ENCODE peak calls at places on chromosomes 6 and 20, in six cellular contexts. A is CD8-positive, alpha-beta T cell; G is CD8-positive, alpha-beta memory T cell; M is lung; C is naive thymus-derived CD4-positive, alpha-beta T cell; O is dorsolateral prefrontal cortex. V is an unnamed sample.

GRCh38 chr20:51121901-51122412 is 99.0 kb upstream of the KCNG1 start:
- DNase-seq in G (no peak), C (no peak), A (no peak), O (peak), M (no peak), V (no peak)

GRCh38 chr6:27061235-27061993 is 186.1 kb upstream of the PRSS16 start:
- DNase-seq in G (no peak), O (no peak), C (no peak), M (no peak), A (no peak), V (no peak)

GRCh38 chr6:69026243-69026642 is 391.2 kb downstream of the ADGRB3 start:
- DNase-seq in A (no peak), M (no peak), G (no peak), C (no peak), O (no peak), V (no peak)

GRCh38 chr20:50331469-50332251 is 141.0 kb downstream of the CEBPB start:
- DNase-seq in M (peak), G (no peak), C (no peak), A (no peak), O (no peak), V (no peak)

GRCh38 chr20:19688031-19688806 is 69.8 kb upstream of the RIN2 start:
- DNase-seq in A (no peak), C (no peak), M (peak), G (no peak), O (peak), V (peak)

GRCh38 chr6:96227135-96227534 is 211.4 kb downstream of the FUT9 start:
- DNase-seq in A (no peak), C (no peak), M (no peak), O (no peak), G (no peak), V (no peak)

GRCh38 chr6:72080260-72080941 is 194.1 kb downstream of the RIMS1 start:
- DNase-seq in C (no peak), M (no peak), G (no peak), O (no peak), A (no peak), V (no peak)

GRCh38 chr20:17875981-17876385 is 92.6 kb downstream of the SNX5 start:
- DNase-seq in A (no peak), G (no peak), C (no peak), M (no peak), O (no peak), V (no peak)

GRCh38 chr6:43838276-43839036 is 68.4 kb downstream of the VEGFA start:
- DNase-seq in A (no peak), M (peak), C (no peak), O (no peak), G (no peak), V (no peak)

GRCh38 chr6:113352029-113352801 is 504.9 kb upstream of the MARCKS start:
- DNase-seq in A (no peak), O (no peak), G (no peak), M (no peak), C (no peak), V (no peak)

GRCh38 chr20:389220-389619 is 8.7 kb downstream of the TRIB3 start:
- DNase-seq in G (no peak), C (no peak), M (no peak), O (no peak), A (no peak), V (no peak)

GRCh38 chr6:101770116-101770515 is 376.6 kb downstream of the GRIK2 start:
- DNase-seq in M (no peak), A (no peak), G (no peak), C (no peak), O (no peak), V (no peak)

DNA sequence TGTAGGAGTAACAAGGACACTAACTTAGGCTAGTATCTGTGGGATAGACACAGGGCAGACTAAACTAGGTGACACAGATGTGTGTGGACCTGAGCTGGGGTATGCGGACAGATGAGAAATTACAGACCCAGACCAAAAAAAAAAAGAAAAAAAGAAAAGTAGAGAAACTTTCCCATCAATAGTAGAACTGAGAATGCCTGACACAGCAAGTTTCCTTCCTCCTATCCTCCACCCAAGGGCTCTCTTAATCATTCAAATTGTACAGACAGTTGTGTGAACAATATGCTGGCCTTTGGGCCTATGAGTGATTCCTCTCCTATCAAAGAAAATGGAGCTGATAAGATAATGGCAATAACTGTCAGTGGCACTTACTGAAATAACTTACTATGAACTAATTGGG is 226.7 kb upstream of the PRDM1 start:
- DNase-seq in G (no peak), C (no peak), M (no peak), A (no peak), O (no peak), V (no peak)
- H3K27ac ChIP-seq in G (no peak), C (no peak), M (no peak), A (no peak), O (no peak), V (no peak)

GRCh38 chr6:122109075-122109474 is 290.4 kb upstream of the HSF2 start:
- DNase-seq in O (no peak), C (no peak), G (no peak), A (no peak), M (no peak), V (no peak)
- H3K27ac ChIP-seq in O (no peak), C (no peak), G (no peak), A (no peak), M (no peak), V (no peak)

GRCh38 chr6:55866110-55866509 is 9.3 kb downstream of the BMP5 start:
- DNase-seq in O (no peak), A (no peak), C (no peak), G (no peak), M (no peak), V (no peak)
- H3K27ac ChIP-seq in O (no peak), A (no peak), C (no peak), G (no peak), M (no peak), V (no peak)

GRCh38 chr6:36150283-36150682 is 20.0 kb downstream of the MAPK13 start:
- DNase-seq in C (no peak), G (no peak), O (no peak), M (no peak), A (no peak), V (no peak)

GRCh38 chr6:36160147-36160760 is 29.9 kb downstream of the MAPK13 start:
- DNase-seq in C (no peak), O (no peak), M (no peak), A (no peak), G (no peak), V (no peak)

GRCh38 chr6:36149436-36149835 is 19.1 kb downstream of the MAPK13 start:
- DNase-seq in A (no peak), M (no peak), C (no peak), O (no peak), G (no peak), V (no peak)

GRCh38 chr6:36155662-36156061 is 25.3 kb downstream of the MAPK13 start:
- DNase-seq in A (no peak), O (no peak), G (no peak), M (no peak), C (no peak), V (no peak)

GRCh38 chr6:36154286-36154685 is 24.0 kb downstream of the MAPK13 start:
- DNase-seq in M (no peak), C (no peak), O (no peak), A (no peak), G (no peak), V (no peak)
- H3K27ac ChIP-seq in M (no peak), C (no peak), O (no peak), A (no peak), G (no peak), V (no peak)

GRCh38 chr6:33428219-33428890 is 8.5 kb downstream of the SYNGAP1 start:
- DNase-seq in G (no peak), M (no peak), O (no peak), A (no peak), C (peak), V (no peak)

GRCh38 chr6:33430334-33430733 is 10.5 kb downstream of the SYNGAP1 start:
- DNase-seq in G (no peak), C (no peak), A (no peak), O (no peak), M (no peak), V (no peak)

GRCh38 chr6:33429745-33430042 is 9.8 kb downstream of the SYNGAP1 start:
- DNase-seq in G (no peak), O (no peak), C (peak), M (no peak), A (no peak), V (no peak)

GRCh38 chr6:33427585-33428218 is 7.8 kb downstream of the SYNGAP1 start:
- DNase-seq in G (peak), C (peak), A (peak), O (peak), M (no peak), V (peak)

DNA sequence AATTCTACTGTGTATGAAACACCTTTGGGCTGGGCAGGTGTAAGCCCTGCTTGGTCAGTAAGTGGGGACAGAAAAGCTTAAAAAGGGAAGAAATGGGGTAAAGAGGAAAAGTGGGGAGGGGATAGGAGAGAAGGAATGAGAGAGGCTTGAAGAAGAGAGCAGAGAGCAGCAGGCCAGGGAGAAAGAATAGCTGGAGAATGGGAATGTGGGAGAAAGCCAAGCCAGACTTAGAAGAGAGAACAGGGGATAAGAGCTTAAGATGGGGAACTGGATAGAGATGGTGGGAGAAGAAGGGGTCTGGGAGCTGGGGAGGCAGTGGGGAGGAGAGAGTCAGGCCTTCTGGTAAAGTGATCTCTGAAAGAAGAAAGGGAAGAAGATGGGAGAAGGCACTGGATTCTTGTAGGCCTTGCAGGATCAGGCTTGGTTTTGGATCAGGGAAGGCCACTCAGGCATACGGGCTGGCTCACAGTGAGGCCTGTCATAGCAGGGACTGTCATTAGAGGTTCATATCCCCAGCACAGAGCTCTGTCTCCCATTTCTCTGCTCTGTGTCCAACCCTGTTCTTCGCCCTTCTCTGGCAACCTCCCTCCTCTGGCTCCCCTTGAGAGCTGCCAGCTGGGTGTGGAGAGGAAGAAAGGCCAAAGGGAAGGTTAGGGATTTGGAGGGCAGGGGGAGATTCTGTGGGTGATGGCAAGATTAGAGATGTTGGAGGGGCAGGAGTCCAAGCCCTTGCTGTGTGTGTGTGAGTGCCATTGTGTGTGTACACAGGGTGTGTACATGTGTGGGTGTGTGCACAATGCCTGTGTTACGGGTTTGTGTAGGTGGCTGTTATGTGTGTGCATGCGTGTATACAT is 9.3 kb downstream of the SYNGAP1 start:
- DNase-seq in G (no peak), O (no peak), M (no peak), C (no peak), A (no peak), V (no peak)
- H3K27ac ChIP-seq in G (peak), O (peak), M (peak), C (peak), A (peak), V (peak)

GRCh38 chr6:34673079-34673478 is 23.5 kb downstream of the ILRUN start:
- DNase-seq in A (no peak), M (no peak), G (no peak), C (no peak), O (no peak), V (no peak)

GRCh38 chr6:34672657-34673043 is 23.9 kb downstream of the ILRUN start:
- DNase-seq in G (no peak), A (no peak), M (no peak), O (no peak), C (no peak), V (no peak)

GRCh38 chr6:34676140-34676539 is 20.4 kb downstream of the ILRUN start:
- DNase-seq in A (no peak), G (no peak), O (no peak), M (no peak), C (no peak), V (no peak)

GRCh38 chr6:34671801-34672656 is 24.5 kb downstream of the ILRUN start:
- DNase-seq in A (peak), G (peak), O (no peak), M (no peak), C (peak), V (no peak)

DNA sequence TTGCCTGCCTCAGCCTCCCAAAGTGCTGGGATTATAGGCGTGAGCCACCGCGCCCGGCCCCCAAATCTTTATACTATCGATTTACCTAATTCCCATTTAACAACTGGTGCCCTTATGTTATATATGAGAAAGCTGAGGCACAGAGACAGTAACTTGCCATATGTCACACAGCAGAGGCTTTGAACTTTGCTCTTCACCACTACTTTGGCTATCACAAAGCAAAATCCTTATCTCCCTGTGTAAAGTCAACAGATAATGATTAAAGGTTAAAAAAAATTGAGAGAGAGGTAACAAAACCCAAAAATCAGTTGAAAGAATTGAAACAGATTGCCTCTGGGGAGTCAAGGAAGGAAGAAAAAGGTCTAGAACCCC is 22.3 kb downstream of the ILRUN start:
- DNase-seq in O (no peak), A (no peak), M (no peak), G (no peak), C (no peak), V (no peak)
- H3K27ac ChIP-seq in O (no peak), A (peak), M (no peak), G (peak), C (peak), V (no peak)

DNA sequence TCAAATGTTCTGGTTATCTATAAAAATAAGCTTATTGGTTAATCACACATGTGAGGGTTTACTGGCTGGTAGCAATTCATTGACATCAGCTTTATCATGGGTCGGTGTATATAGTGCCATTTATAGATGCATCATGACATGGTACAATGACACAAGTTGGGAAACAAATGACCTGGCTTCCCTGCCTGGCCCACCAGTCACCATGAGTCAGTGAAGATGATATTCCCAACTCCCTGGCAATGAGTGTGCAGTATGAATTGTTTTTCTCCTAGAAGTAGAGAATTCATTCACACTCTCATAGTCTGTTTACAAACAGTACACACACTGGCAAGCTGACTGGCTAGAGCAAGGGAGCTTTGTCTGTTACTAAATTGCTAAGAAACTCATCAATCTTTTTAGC is 37.2 kb upstream of the CALHM6 start:
- DNase-seq in C (no peak), A (no peak), M (no peak), O (no peak), G (no peak), V (no peak)
- H3K27ac ChIP-seq in C (no peak), A (no peak), M (no peak), O (no peak), G (no peak), V (no peak)

V was measured in caudate nucleus.